ENCODE peak calls at places on chromosomes 13 and 19, in nine cellular contexts. U, X, Q, W, T, J, B, V and Z are unnamed samples.

GRCh38 chr13:73984201-73984600 is 150.0 kb downstream of the KLF12 start:
- DNase-seq in U (no peak), X (no peak), Q (no peak), W (no peak), T (no peak), J (no peak), B (no peak), V (no peak), Z (no peak)

GRCh38 chr19:54633401-54633800 is 3.1 kb downstream of the LILRB1 start:
- DNase-seq in U (no peak), X (no peak), Q (no peak), W (no peak), T (no peak), J (no peak), B (no peak), V (no peak), Z (no peak)

GRCh38 chr13:67228909-67229308 is 1.2 kb downstream of the PCDH9 start:
- DNase-seq in U (no peak), X (no peak), Q (no peak), W (no peak), T (no peak), J (no peak), B (no peak), V (no peak), Z (no peak)

GRCh38 chr19:40682431-40682964 is 8.0 kb downstream of the NUMBL start:
- DNase-seq in U (no peak), X (no peak), Q (no peak), W (no peak), T (no peak), J (no peak), B (no peak), V (no peak), Z (no peak)

GRCh38 chr13:50989476-50989875 is 79.9 kb downstream of the RNASEH2B start:
- DNase-seq in U (no peak), X (no peak), Q (no peak), W (no peak), T (no peak), J (no peak), B (peak; percentile 71), V (no peak), Z (peak; percentile 11)

GRCh38 chr19:56132316-56132822 is 8.7 kb upstream of the ZNF444 start:
- DNase-seq in U (no peak), X (no peak), Q (no peak), W (no peak), T (no peak), J (no peak), B (no peak), V (no peak), Z (no peak)

GRCh38 chr19:13171146-13171545 is 20.9 kb downstream of the IER2 start:
- DNase-seq in U (no peak), X (no peak), Q (no peak), W (peak; percentile 58), T (no peak), J (no peak), B (no peak), V (no peak), Z (no peak)

GRCh38 chr13:46553886-46554855 is 1.2 kb downstream of the LRCH1 start:
- DNase-seq in U (peak; percentile 75), X (peak; percentile 12), Q (peak; percentile 65), W (peak; percentile 75), T (no peak), J (no peak), B (peak; percentile 78), V (peak; percentile 74), Z (peak; percentile 72)

GRCh38 chr19:13098291-13099072 is 4.2 kb downstream of the LYL1 start:
- DNase-seq in U (no peak), X (no peak), Q (no peak), W (no peak), T (no peak), J (no peak), B (peak; percentile 72), V (peak; percentile 36), Z (no peak)

GRCh38 chr19:50046649-50047503 is 21.1 kb downstream of the ZNF473 start:
- DNase-seq in U (peak; percentile 37), X (peak; percentile 71), Q (peak; percentile 56), W (peak; percentile 57), T (no peak), J (no peak), B (peak; percentile 87), V (peak; percentile 45), Z (peak; percentile 30)

GRCh38 chr13:111115051-111115840 is at the start of gene ARHGEF7:
- DNase-seq in U (no peak), X (peak; percentile 5), Q (no peak), W (no peak), T (peak; percentile 43), J (no peak), B (peak; percentile 69), V (peak; percentile 37), Z (peak; percentile 65)

GRCh38 chr19:3575260-3575741 is 2.6 kb downstream of the HMG20B start:
- DNase-seq in U (no peak), X (peak; percentile 20), Q (no peak), W (no peak), T (no peak), J (no peak), B (peak; percentile 80), V (no peak), Z (peak; percentile 45)

GRCh38 chr13:83780201-83780600 is 102.1 kb downstream of the SLITRK1 start:
- DNase-seq in U (peak; percentile 19), X (no peak), Q (no peak), W (no peak), T (no peak), J (no peak), B (peak; percentile 82), V (no peak), Z (peak; percentile 10)

GRCh38 chr19:35318679-35319448 is 10.1 kb upstream of the CD22 start:
- DNase-seq in U (peak; percentile 100), X (peak; percentile 72), Q (no peak), W (peak; percentile 61), T (no peak), J (no peak), B (no peak), V (peak; percentile 37), Z (no peak)

GRCh38 chr13:95403349-95404140 is 102.3 kb upstream of the ABCC4 start:
- DNase-seq in U (no peak), X (no peak), Q (no peak), W (no peak), T (peak; percentile 70), J (no peak), B (peak; percentile 87), V (no peak), Z (peak; percentile 45)

GRCh38 chr13:87851395-87851794 is 180.2 kb downstream of the SLITRK5 start:
- DNase-seq in U (no peak), X (no peak), Q (no peak), W (no peak), T (no peak), J (no peak), B (no peak), V (no peak), Z (no peak)

GRCh38 chr13:111066544-111066943 is 48.6 kb upstream of the ARHGEF7 start:
- DNase-seq in U (no peak), X (no peak), Q (no peak), W (no peak), T (no peak), J (no peak), B (peak; percentile 58), V (no peak), Z (no peak)

GRCh38 chr19:20078696-20079095 is 896 bp downstream of the ZNF90 start:
- DNase-seq in U (no peak), X (no peak), Q (no peak), W (peak; percentile 49), T (peak; percentile 21), J (no peak), B (peak; percentile 55), V (no peak), Z (peak; percentile 46)

GRCh38 chr13:36553501-36553900 is 120.3 kb upstream of the SERTM1 start:
- DNase-seq in U (no peak), X (no peak), Q (no peak), W (no peak), T (no peak), J (no peak), B (no peak), V (no peak), Z (no peak)

GRCh38 chr19:703651-704446 is 4.9 kb upstream of the PALM start:
- DNase-seq in U (no peak), X (peak; percentile 67), Q (peak; percentile 46), W (peak; percentile 70), T (peak; percentile 69), J (no peak), B (peak; percentile 96), V (peak; percentile 88), Z (peak; percentile 95)

GRCh38 chr13:76161143-76161542 is 525.0 kb downstream of the LMO7 start:
- DNase-seq in U (no peak), X (no peak), Q (no peak), W (no peak), T (no peak), J (no peak), B (no peak), V (no peak), Z (no peak)

GRCh38 chr19:7851623-7852500 is 21.8 kb downstream of the EVI5L start:
- DNase-seq in U (no peak), X (peak; percentile 94), Q (no peak), W (no peak), T (no peak), J (no peak), B (no peak), V (no peak), Z (no peak)

GRCh38 chr19:4393947-4394590 is 6.3 kb downstream of the SH3GL1 start:
- DNase-seq in U (no peak), X (no peak), Q (no peak), W (no peak), T (no peak), J (no peak), B (no peak), V (no peak), Z (no peak)

GRCh38 chr13:114113961-114114360 is 18.5 kb downstream of the RASA3 start:
- DNase-seq in U (no peak), X (no peak), Q (no peak), W (no peak), T (no peak), J (no peak), B (no peak), V (no peak), Z (no peak)

GRCh38 chr13:99908129-99908805 is 63.3 kb downstream of the ZIC5 start:
- DNase-seq in U (no peak), X (no peak), Q (no peak), W (no peak), T (no peak), J (no peak), B (no peak), V (no peak), Z (no peak)

GRCh38 chr19:51421229-51422052 is 4.0 kb upstream of the SIGLEC10 start:
- DNase-seq in U (no peak), X (no peak), Q (no peak), W (no peak), T (no peak), J (no peak), B (peak; percentile 26), V (no peak), Z (peak; percentile 13)

GRCh38 chr13:94009696-94010095 is 469.8 kb downstream of the DCT start:
- DNase-seq in U (no peak), X (no peak), Q (no peak), W (no peak), T (no peak), J (no peak), B (no peak), V (no peak), Z (no peak)

GRCh38 chr19:33767898-33768413 is 28.7 kb upstream of the KCTD15 start:
- DNase-seq in U (peak; percentile 29), X (no peak), Q (peak; percentile 26), W (no peak), T (peak; percentile 81), J (no peak), B (peak; percentile 92), V (no peak), Z (peak; percentile 98)

GRCh38 chr13:25679936-25680335 is 308.2 kb downstream of the ATP8A2 start:
- DNase-seq in U (no peak), X (no peak), Q (no peak), W (no peak), T (no peak), J (no peak), B (no peak), V (no peak), Z (no peak)

GRCh38 chr19:7421941-7422744 is 66.7 kb downstream of the PEX11G start:
- DNase-seq in U (peak; percentile 23), X (no peak), Q (no peak), W (peak; percentile 78), T (no peak), J (no peak), B (no peak), V (no peak), Z (no peak)

GRCh38 chr13:90135558-90135957 is 1211.9 kb upstream of the MIR17HG start:
- DNase-seq in U (no peak), X (no peak), Q (no peak), W (no peak), T (no peak), J (no peak), B (no peak), V (no peak), Z (no peak)